ENCODE peak calls at places on chromosomes 2 and 18, in seven cellular contexts. Z is OCI-LY7, J is IMR-90, X is PC-3, O is K562, C is neural progenitor cell, Q is colonic mucosa. T is an unnamed sample.

GRCh38 chr2:119178811-119179601 is 20.5 kb upstream of the C1QL2 start:
- DNase-seq in Z (no peak), J (no peak), X (peak; percentile 35), O (no peak), C (no peak), Q (no peak), T (no peak)

GRCh38 chr2:211435331-211435730 is 878.9 kb downstream of the CPS1 start:
- DNase-seq in Z (no peak), J (no peak), X (no peak), O (no peak), C (peak; percentile 35), Q (no peak), T (peak; percentile 16)

GRCh38 chr2:175432021-175432420 is 250.5 kb upstream of the ATP5MC3 start:
- DNase-seq in Z (no peak), J (no peak), X (no peak), O (no peak), C (peak; percentile 43), Q (no peak), T (no peak)

GRCh38 chr2:42770288-42771131 is 6.6 kb upstream of the OXER1 start:
- DNase-seq in Z (peak; percentile 52), J (peak; percentile 37), X (peak; percentile 22), O (peak; percentile 85), C (peak; percentile 86), Q (no peak), T (peak; percentile 85)

GRCh38 chr2:177783835-177784448 is 288.6 kb downstream of the PDE11A start:
- DNase-seq in Z (no peak), J (peak; percentile 51), X (peak; percentile 84), O (no peak), C (no peak), Q (no peak), T (no peak)

GRCh38 chr2:72147303-72147970 is at the start of gene CYP26B1:
- DNase-seq in Z (no peak), J (no peak), X (no peak), O (no peak), C (peak; percentile 82), Q (no peak), T (peak; percentile 46)

GRCh38 chr2:20447437-20448245 is 767 bp downstream of the RHOB start:
- DNase-seq in Z (no peak), J (peak; percentile 41), X (peak; percentile 44), O (no peak), C (peak; percentile 67), Q (peak; percentile 59), T (peak; percentile 66)

GRCh38 chr2:134788417-134788816 is 50.0 kb upstream of the ACMSD start:
- DNase-seq in Z (no peak), J (no peak), X (no peak), O (no peak), C (no peak), Q (no peak), T (no peak)

GRCh38 chr18:62073461-62073860 is 113.4 kb downstream of the PIGN start:
- DNase-seq in Z (no peak), J (no peak), X (no peak), O (no peak), C (no peak), Q (no peak), T (no peak)

DNA sequence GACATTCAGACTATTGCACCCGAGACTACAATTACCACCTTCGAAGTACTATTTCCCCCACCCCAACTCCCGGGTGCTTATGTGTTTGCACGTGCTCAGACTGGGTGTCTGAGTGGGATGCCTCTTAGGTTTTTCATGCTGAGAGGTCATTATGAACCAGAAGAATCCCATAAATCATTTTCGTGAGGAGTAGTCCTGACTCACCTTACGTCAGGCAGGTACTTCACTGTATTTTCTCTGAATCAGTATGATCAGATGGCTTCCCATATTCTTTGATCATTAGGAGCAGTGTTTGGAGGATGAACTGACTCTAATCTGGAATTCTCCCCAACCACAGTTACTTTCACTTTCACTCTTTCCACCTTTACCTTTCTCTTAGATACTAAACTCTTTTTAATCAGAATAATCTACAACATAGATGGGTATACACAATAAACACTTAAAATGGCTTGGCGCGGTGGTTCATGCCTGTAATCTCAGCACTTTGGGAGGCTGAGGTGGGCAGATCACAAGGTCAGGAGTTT is 38.4 kb upstream of the STAT4 start:
- DNase-seq in Z (no peak), J (no peak), X (peak; percentile 29), O (no peak), C (no peak), Q (no peak), T (no peak)
- H3K4me3 ChIP-seq in Z (no peak overlapping the region), J (no peak overlapping the region), X (no peak overlapping the region), O (no peak overlapping the region), C (no peak overlapping the region), Q (no peak overlapping the region), T (no peak overlapping the region)

GRCh38 chr2:13351068-13351467 is 634.3 kb downstream of the TRIB2 start:
- DNase-seq in Z (no peak), J (no peak), X (no peak), O (no peak), C (no peak), Q (no peak), T (no peak)
- H3K9me3 ChIP-seq in Z (no peaks in the 10 kb centered on the region), J (peaks cover 6% of the 10 kb centered on the region), X (no peaks in the 10 kb centered on the region), O (peaks cover 2% of the 10 kb centered on the region), C (peaks cover 22% of the 10 kb centered on the region), Q (peaks cover 4% of the 10 kb centered on the region), T (no peaks in the 10 kb centered on the region)

DNA sequence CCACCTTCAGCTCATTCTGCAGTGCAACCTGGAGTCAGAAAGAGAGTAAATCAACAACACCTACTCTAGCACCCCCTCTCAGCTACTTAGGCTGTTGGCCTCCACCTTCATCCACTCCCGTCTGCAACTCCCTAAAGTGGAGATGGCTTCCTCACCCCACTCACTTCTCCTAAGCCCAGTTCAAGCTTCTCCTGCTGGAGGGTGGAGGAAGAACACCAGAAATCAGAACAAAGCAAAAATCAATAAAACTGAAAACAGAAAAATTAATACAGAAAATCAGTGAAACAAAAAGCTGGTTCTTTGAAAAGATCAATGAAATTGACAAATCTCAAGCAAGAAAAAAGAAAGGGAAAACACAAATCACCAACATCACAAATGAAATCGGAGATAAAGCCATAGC is 191.7 kb downstream of the ANAPC1 start:
- DNase-seq in Z (no peak), J (no peak), X (no peak), O (peak; percentile 28), C (no peak), Q (no peak), T (no peak)
- TF ChIP-seq CTCF in Z (peak; percentile 46), J (peak; percentile 3), X (no peak), O (no peak), C (no peak), Q (no peak), T (no peak)

GRCh38 chr2:63843093-63843492 is 1.4 kb downstream of the UGP2 start:
- DNase-seq in Z (no peak), J (no peak), X (no peak), O (no peak), C (no peak), Q (no peak), T (no peak)

GRCh38 chr2:63846487-63846886 is 4.8 kb downstream of the UGP2 start:
- DNase-seq in Z (no peak), J (no peak), X (no peak), O (no peak), C (no peak), Q (no peak), T (no peak)

GRCh38 chr2:63843791-63844190 is 2.1 kb downstream of the UGP2 start:
- DNase-seq in Z (no peak), J (no peak), X (no peak), O (no peak), C (no peak), Q (no peak), T (no peak)

GRCh38 chr2:63845866-63846265 is 4.2 kb downstream of the UGP2 start:
- DNase-seq in Z (no peak), J (no peak), X (no peak), O (no peak), C (peak; percentile 25), Q (no peak), T (no peak)

GRCh38 chr2:63844616-63845015 is 2.9 kb downstream of the UGP2 start:
- DNase-seq in Z (no peak), J (no peak), X (no peak), O (no peak), C (no peak), Q (no peak), T (no peak)
- H3K4me3 ChIP-seq in Z (no peak overlapping the region), J (no peak overlapping the region), X (no peak overlapping the region), O (no peak overlapping the region), C (peak overlapping the region; percentile 76), Q (peak overlapping the region; percentile 81), T (no peak overlapping the region)

GRCh38 chr2:215635788-215636139 is 199.9 kb upstream of the FN1 start:
- DNase-seq in Z (no peak), J (peak; percentile 48), X (peak; percentile 84), O (no peak), C (no peak), Q (no peak), T (no peak)
- H3K9me3 ChIP-seq in Z (no peaks in the 10 kb centered on the region), J (peaks cover 9% of the 10 kb centered on the region), X (peaks cover 8% of the 10 kb centered on the region), O (peaks cover 2% of the 10 kb centered on the region), C (peaks cover 2% of the 10 kb centered on the region), Q (no peaks in the 10 kb centered on the region), T (no peaks in the 10 kb centered on the region)

GRCh38 chr18:58609536-58609993 is 19.3 kb downstream of the ALPK2 start:
- DNase-seq in Z (no peak), J (no peak), X (no peak), O (no peak), C (no peak), Q (no peak), T (no peak)

GRCh38 chr18:58615150-58616132 is 13.4 kb downstream of the ALPK2 start:
- DNase-seq in Z (no peak), J (peak; percentile 30), X (peak; percentile 38), O (no peak), C (no peak), Q (peak; percentile 20), T (no peak)

GRCh38 chr18:58612239-58613055 is 16.4 kb downstream of the ALPK2 start:
- DNase-seq in Z (no peak), J (no peak), X (peak; percentile 56), O (no peak), C (peak; percentile 40), Q (no peak), T (no peak)

GRCh38 chr18:58608216-58608615 is 20.7 kb downstream of the ALPK2 start:
- DNase-seq in Z (no peak), J (no peak), X (no peak), O (no peak), C (no peak), Q (no peak), T (no peak)

GRCh38 chr18:58611471-58612131 is 17.3 kb downstream of the ALPK2 start:
- DNase-seq in Z (no peak), J (no peak), X (no peak), O (no peak), C (peak; percentile 92), Q (no peak), T (peak; percentile 29)
- TF ChIP-seq CTCF in Z (no peak), J (no peak), X (no peak), O (no peak), C (no peak), Q (no peak), T (no peak)

GRCh38 chr18:27188309-27188708 is 3.2 kb upstream of the CHST9 start:
- DNase-seq in Z (no peak), J (no peak), X (no peak), O (no peak), C (no peak), Q (no peak), T (no peak)

GRCh38 chr18:27185025-27185763 is at the start of gene CHST9:
- DNase-seq in Z (no peak), J (no peak), X (no peak), O (no peak), C (peak; percentile 73), Q (no peak), T (peak; percentile 39)

GRCh38 chr18:27181726-27182125 is 3.4 kb downstream of the CHST9 start:
- DNase-seq in Z (no peak), J (no peak), X (no peak), O (no peak), C (no peak), Q (no peak), T (no peak)

GRCh38 chr18:27185897-27186296 is 789 bp upstream of the CHST9 start:
- DNase-seq in Z (no peak), J (no peak), X (no peak), O (no peak), C (no peak), Q (no peak), T (no peak)

GRCh38 chr18:27184115-27185024 is 738 bp downstream of the CHST9 start:
- DNase-seq in Z (no peak), J (no peak), X (no peak), O (no peak), C (peak; percentile 49), Q (no peak), T (peak; percentile 10)
- H3K4me3 ChIP-seq in Z (no peak overlapping the region), J (no peak overlapping the region), X (no peak overlapping the region), O (no peak overlapping the region), C (peak overlapping the region; percentile 69), Q (no peak overlapping the region), T (peak overlapping the region; percentile 36)

T was measured in WERI-Rb-1.